ENCODE peak calls at places on chromosomes 2 and 18, in four cellular contexts. One of them, this sample, is unnamed.

GRCh38 chr2:222938327-222938726 is 77.5 kb downstream of the ACSL3 start:
- DNase-seq in K562: no peak
- DNase-seq in neuronal stem cell: no peak
- DNase-seq in IMR-90: no peak
- DNase-seq in this sample: no peak

GRCh38 chr18:54692463-54692862 is 101.4 kb downstream of the DYNAP start:
- DNase-seq in K562: no peak
- DNase-seq in neuronal stem cell: no peak
- DNase-seq in IMR-90: no peak
- DNase-seq in this sample: no peak

GRCh38 chr18:13313006-13313661 is 94.6 kb downstream of the LDLRAD4 start:
- DNase-seq in K562: no peak
- DNase-seq in neuronal stem cell: no peak
- DNase-seq in IMR-90: no peak
- DNase-seq in this sample: no peak

GRCh38 chr2:54247115-54247514 is 8.9 kb downstream of the TSPYL6 start:
- DNase-seq in K562: no peak
- DNase-seq in neuronal stem cell: no peak
- DNase-seq in IMR-90: peak; percentile 29
- DNase-seq in this sample: no peak

GRCh38 chr2:226813148-226813701 is 13.6 kb upstream of the IRS1 start:
- DNase-seq in K562: no peak
- DNase-seq in neuronal stem cell: no peak
- DNase-seq in IMR-90: no peak
- DNase-seq in this sample: no peak

GRCh38 chr2:98729652-98730051 is 1.3 kb downstream of the MGAT4A start:
- DNase-seq in K562: no peak
- DNase-seq in neuronal stem cell: no peak
- DNase-seq in IMR-90: no peak
- DNase-seq in this sample: no peak

GRCh38 chr18:49584431-49584830 is 22.6 kb downstream of the LIPG start:
- DNase-seq in K562: no peak
- DNase-seq in neuronal stem cell: no peak
- DNase-seq in IMR-90: no peak
- DNase-seq in this sample: no peak

GRCh38 chr2:219644801-219645480 is 17.5 kb downstream of the SLC4A3 start:
- DNase-seq in K562: no peak
- DNase-seq in neuronal stem cell: no peak
- DNase-seq in IMR-90: no peak
- DNase-seq in this sample: no peak

GRCh38 chr18:24103622-24104021 is 35.2 kb upstream of the CABYR start:
- DNase-seq in K562: no peak
- DNase-seq in neuronal stem cell: no peak
- DNase-seq in IMR-90: peak; percentile 11
- DNase-seq in this sample: no peak

GRCh38 chr2:208135794-208136369 is 6.3 kb upstream of the CRYGC start:
- DNase-seq in K562: no peak
- DNase-seq in neuronal stem cell: no peak
- DNase-seq in IMR-90: no peak
- DNase-seq in this sample: no peak

GRCh38 chr2:46187112-46187618 is 110.0 kb upstream of the EPAS1 start:
- DNase-seq in K562: no peak
- DNase-seq in neuronal stem cell: no peak
- DNase-seq in IMR-90: peak; percentile 71
- DNase-seq in this sample: peak; percentile 70

GRCh38 chr2:39486071-39486470 is 49.0 kb upstream of the MAP4K3 start:
- DNase-seq in K562: no peak
- DNase-seq in neuronal stem cell: no peak
- DNase-seq in IMR-90: no peak
- DNase-seq in this sample: no peak
- H2AFZ ChIP-seq in K562: no peak overlapping the region
- H2AFZ ChIP-seq in neuronal stem cell: no peak overlapping the region
- H2AFZ ChIP-seq in IMR-90: peak overlapping the region; percentile 44
- H2AFZ ChIP-seq in this sample: no peak overlapping the region

GRCh38 chr2:69149631-69150215 is 136.7 kb downstream of the ANTXR1 start:
- DNase-seq in K562: no peak
- DNase-seq in neuronal stem cell: peak; percentile 23
- DNase-seq in IMR-90: peak; percentile 68
- DNase-seq in this sample: no peak

GRCh38 chr2:69147841-69148533 is 135.0 kb downstream of the ANTXR1 start:
- DNase-seq in K562: no peak
- DNase-seq in neuronal stem cell: no peak
- DNase-seq in IMR-90: no peak
- DNase-seq in this sample: no peak

GRCh38 chr2:69143726-69144360 is 130.9 kb downstream of the ANTXR1 start:
- DNase-seq in K562: no peak
- DNase-seq in neuronal stem cell: no peak
- DNase-seq in IMR-90: peak; percentile 35
- DNase-seq in this sample: no peak

GRCh38 chr2:69141081-69141480 is 128.1 kb downstream of the ANTXR1 start:
- DNase-seq in K562: no peak
- DNase-seq in neuronal stem cell: no peak
- DNase-seq in IMR-90: no peak
- DNase-seq in this sample: no peak

DNA sequence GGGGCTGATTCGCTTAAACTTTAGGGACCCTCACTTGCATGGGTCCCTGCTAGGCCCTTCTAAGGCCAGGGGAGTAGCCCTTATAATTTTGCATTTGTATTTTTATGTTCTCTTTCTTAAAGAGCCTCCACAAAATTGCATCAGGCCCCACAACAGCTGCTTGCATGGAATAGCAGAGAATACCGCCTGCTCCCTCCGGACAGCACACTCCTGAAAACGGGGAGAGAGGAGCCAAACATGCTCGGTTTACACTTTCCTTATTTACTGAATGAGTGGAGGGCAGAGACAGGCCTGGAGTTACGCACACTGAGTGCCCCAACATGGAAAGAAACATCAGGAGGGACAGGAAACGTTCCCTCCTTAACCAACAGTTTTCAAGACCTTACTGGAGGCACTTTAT is 132.2 kb downstream of the ANTXR1 start:
- DNase-seq in K562: no peak
- DNase-seq in neuronal stem cell: no peak
- DNase-seq in IMR-90: no peak
- DNase-seq in this sample: no peak
- H2AFZ ChIP-seq in K562: no peak overlapping the region
- H2AFZ ChIP-seq in neuronal stem cell: no peak overlapping the region
- H2AFZ ChIP-seq in IMR-90: no peak overlapping the region
- H2AFZ ChIP-seq in this sample: no peak overlapping the region

GRCh38 chr2:11941201-11942041 is 195.0 kb downstream of the LPIN1 start:
- DNase-seq in K562: peak; percentile 85
- DNase-seq in neuronal stem cell: no peak
- DNase-seq in IMR-90: no peak
- DNase-seq in this sample: no peak

GRCh38 chr2:11945139-11946126 is 199.0 kb downstream of the LPIN1 start:
- DNase-seq in K562: no peak
- DNase-seq in neuronal stem cell: no peak
- DNase-seq in IMR-90: no peak
- DNase-seq in this sample: peak; percentile 50

GRCh38 chr2:11940121-11940743 is 193.8 kb downstream of the LPIN1 start:
- DNase-seq in K562: peak; percentile 67
- DNase-seq in neuronal stem cell: no peak
- DNase-seq in IMR-90: no peak
- DNase-seq in this sample: no peak

GRCh38 chr2:11940799-11941198 is 194.4 kb downstream of the LPIN1 start:
- DNase-seq in K562: peak; percentile 41
- DNase-seq in neuronal stem cell: no peak
- DNase-seq in IMR-90: no peak
- DNase-seq in this sample: no peak

GRCh38 chr2:11944311-11944710 is 197.9 kb downstream of the LPIN1 start:
- DNase-seq in K562: no peak
- DNase-seq in neuronal stem cell: no peak
- DNase-seq in IMR-90: no peak
- DNase-seq in this sample: no peak
- H2AFZ ChIP-seq in K562: peak overlapping the region; percentile 44
- H2AFZ ChIP-seq in neuronal stem cell: no peak overlapping the region
- H2AFZ ChIP-seq in IMR-90: no peak overlapping the region
- H2AFZ ChIP-seq in this sample: no peak overlapping the region

DNA sequence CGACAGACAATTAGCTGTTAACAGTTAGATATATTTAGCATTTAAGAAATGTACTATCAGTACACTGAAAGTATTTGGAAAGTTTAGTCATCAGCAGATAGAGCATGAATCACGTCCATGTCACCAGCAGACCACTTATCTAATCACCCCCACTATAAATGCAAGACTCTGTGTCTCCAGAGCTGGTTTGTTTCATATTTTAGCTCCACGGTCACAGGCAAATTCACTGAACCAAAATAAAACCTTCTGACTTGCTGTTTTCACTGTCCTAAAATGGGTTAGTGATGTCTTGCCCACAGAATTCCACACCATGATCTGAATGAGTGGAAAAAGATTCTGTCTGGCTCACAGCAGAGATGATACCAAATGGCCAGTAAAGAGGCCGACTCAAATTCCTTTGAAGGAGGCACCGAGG is 64.9 kb downstream of the CDH2 start:
- DNase-seq in K562: no peak
- DNase-seq in neuronal stem cell: no peak
- DNase-seq in IMR-90: peak; percentile 89
- DNase-seq in this sample: no peak
- H2AFZ ChIP-seq in K562: no peak overlapping the region
- H2AFZ ChIP-seq in neuronal stem cell: no peak overlapping the region
- H2AFZ ChIP-seq in IMR-90: no peak overlapping the region
- H2AFZ ChIP-seq in this sample: no peak overlapping the region

DNA sequence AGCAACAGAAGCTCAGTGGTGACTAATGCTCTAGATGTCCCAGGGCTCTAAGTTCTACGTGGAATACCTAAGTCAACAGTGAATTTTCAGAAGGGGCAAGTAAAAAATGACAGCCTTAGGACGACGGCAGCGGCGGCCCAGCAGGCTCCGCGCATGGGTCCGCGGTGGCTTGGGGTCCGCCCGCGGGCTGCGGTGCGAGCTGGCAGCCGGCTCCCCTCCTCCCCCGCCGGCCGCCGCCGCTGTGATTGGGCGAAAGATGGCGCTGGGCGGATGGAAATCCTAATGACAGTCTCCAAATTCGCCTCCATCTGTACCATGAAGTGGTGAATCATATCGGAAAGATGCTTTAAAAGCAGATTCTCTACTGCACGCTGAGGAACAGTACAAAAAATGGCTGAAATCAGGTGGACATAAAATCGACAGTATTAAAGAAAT is 74.7 kb downstream of the HNRNPLL start:
- DNase-seq in K562: peak; percentile 43
- DNase-seq in neuronal stem cell: no peak
- DNase-seq in IMR-90: peak; percentile 69
- DNase-seq in this sample: no peak
- H2AFZ ChIP-seq in K562: peak overlapping the region; percentile 64
- H2AFZ ChIP-seq in neuronal stem cell: peak overlapping the region; percentile 90
- H2AFZ ChIP-seq in IMR-90: peak overlapping the region; percentile 86
- H2AFZ ChIP-seq in this sample: peak overlapping the region; percentile 51

DNA sequence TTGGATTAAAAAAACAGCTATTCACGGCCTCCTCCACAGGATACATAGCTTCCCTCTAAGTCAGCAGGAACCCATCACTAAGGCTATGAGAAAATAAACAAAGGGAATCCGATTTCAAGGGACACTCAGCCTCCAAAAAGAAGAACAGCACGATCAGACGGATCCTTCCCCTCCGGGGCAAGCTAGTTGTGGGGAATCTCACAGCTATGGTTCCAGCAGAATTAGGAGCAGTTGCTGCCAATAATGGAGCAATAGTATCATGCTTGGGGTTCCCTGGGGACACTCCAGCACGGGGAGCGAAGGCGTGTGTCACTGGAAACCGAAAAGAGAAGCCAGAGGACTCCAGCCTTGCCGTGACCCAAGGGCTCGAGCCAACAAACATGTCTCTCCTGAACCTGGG is 163.1 kb downstream of the TTC32 start:
- DNase-seq in K562: no peak
- DNase-seq in neuronal stem cell: no peak
- DNase-seq in IMR-90: peak; percentile 80
- DNase-seq in this sample: no peak
- H2AFZ ChIP-seq in K562: no peak overlapping the region
- H2AFZ ChIP-seq in neuronal stem cell: peak overlapping the region; percentile 29
- H2AFZ ChIP-seq in IMR-90: peak overlapping the region; percentile 90
- H2AFZ ChIP-seq in this sample: no peak overlapping the region

GRCh38 chr2:10009271-10009810 is 34.0 kb upstream of the KLF11 start:
- DNase-seq in K562: no peak
- DNase-seq in neuronal stem cell: no peak
- DNase-seq in IMR-90: no peak
- DNase-seq in this sample: no peak

GRCh38 chr2:10007921-10008808 is 35.2 kb upstream of the KLF11 start:
- DNase-seq in K562: no peak
- DNase-seq in neuronal stem cell: no peak
- DNase-seq in IMR-90: no peak
- DNase-seq in this sample: no peak

GRCh38 chr2:10006248-10007147 is 36.9 kb upstream of the KLF11 start:
- DNase-seq in K562: no peak
- DNase-seq in neuronal stem cell: no peak
- DNase-seq in IMR-90: no peak
- DNase-seq in this sample: no peak

GRCh38 chr2:10008809-10009176 is 34.6 kb upstream of the KLF11 start:
- DNase-seq in K562: no peak
- DNase-seq in neuronal stem cell: no peak
- DNase-seq in IMR-90: no peak
- DNase-seq in this sample: no peak

DNA sequence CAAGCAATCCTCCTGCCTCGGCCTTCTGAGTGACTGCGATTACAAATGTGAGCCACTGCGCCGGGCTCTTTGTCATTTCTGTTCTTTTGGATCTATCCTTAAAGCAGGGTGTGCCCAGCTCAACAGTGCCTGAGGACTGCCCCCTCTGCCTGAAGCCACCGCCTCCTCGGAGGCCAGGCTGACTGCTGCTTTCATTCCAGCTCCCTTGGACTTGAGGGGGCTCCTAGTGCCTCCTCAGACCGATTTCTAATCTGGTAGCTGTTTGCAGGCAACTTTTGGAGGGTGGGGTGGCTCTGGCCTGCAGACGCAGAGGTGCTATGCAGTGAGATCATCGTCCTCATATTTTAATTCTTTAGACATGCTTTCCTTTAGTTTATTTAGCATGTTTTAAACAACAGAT is 35.9 kb upstream of the KLF11 start:
- DNase-seq in K562: no peak
- DNase-seq in neuronal stem cell: no peak
- DNase-seq in IMR-90: peak; percentile 27
- DNase-seq in this sample: no peak
- H2AFZ ChIP-seq in K562: no peak overlapping the region
- H2AFZ ChIP-seq in neuronal stem cell: peak overlapping the region; percentile 5
- H2AFZ ChIP-seq in IMR-90: peak overlapping the region; percentile 86
- H2AFZ ChIP-seq in this sample: no peak overlapping the region

DNA sequence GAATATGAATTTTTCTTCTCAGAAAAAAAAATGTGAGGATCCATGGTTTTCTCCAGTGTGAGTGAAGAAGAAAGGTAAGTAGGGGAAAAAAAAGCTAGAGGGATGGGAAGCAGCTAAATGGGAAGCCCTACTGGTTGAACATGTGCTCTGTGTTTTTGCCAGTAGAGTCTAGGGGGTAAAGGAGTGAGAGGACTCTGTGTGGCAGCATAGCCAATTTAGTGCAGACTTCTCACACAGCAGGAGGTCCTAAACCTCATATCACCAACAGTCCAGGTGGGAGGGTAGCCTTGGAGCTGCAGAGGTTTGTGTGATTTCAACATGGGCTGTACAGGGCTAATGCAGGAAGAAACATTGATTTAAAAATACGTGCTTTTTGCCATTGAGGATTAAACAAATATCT is 334.5 kb upstream of the SPHKAP start:
- DNase-seq in K562: no peak
- DNase-seq in neuronal stem cell: no peak
- DNase-seq in IMR-90: no peak
- DNase-seq in this sample: no peak
- H2AFZ ChIP-seq in K562: no peak overlapping the region
- H2AFZ ChIP-seq in neuronal stem cell: no peak overlapping the region
- H2AFZ ChIP-seq in IMR-90: no peak overlapping the region
- H2AFZ ChIP-seq in this sample: no peak overlapping the region

GRCh38 chr2:27728081-27728858 is 43.2 kb upstream of the MRPL33 start:
- DNase-seq in K562: no peak
- DNase-seq in neuronal stem cell: no peak
- DNase-seq in IMR-90: no peak
- DNase-seq in this sample: no peak
- H2AFZ ChIP-seq in K562: peak overlapping the region; percentile 53
- H2AFZ ChIP-seq in neuronal stem cell: peak overlapping the region; percentile 12
- H2AFZ ChIP-seq in IMR-90: peak overlapping the region; percentile 37
- H2AFZ ChIP-seq in this sample: no peak overlapping the region